ENCODE peak calls at places on chromosomes 16 and 17, in four cellular contexts. One of them, this sample, is unnamed.

GRCh38 chr16:56800355-56800754 is 64.7 kb upstream of the SLC12A3 start:
- DNase-seq in PC-3: no peak
- DNase-seq in activated effector memory CD4-positive, alpha-beta T cell treated with anti-CD3 and anti-CD28 coated beads, Interleukin-2, amount 50 U/mL, for 16 hours: no peak
- DNase-seq in stimulated activated CD4-positive, alpha-beta T cell treated with anti-CD3 and anti-CD28 coated beads, Interleukin-1b, Interleukin-23, amount 100 ng/mL, for 1 hour: no peak
- DNase-seq in this sample: no peak

GRCh38 chr17:78715000-78715771 is 66.9 kb downstream of the CYTH1 start:
- DNase-seq in stimulated activated CD4-positive, alpha-beta T cell treated with anti-CD3 and anti-CD28 coated beads, Interleukin-1b, Interleukin-23, amount 100 ng/mL, for 1 hour: no peak
- DNase-seq in activated effector memory CD4-positive, alpha-beta T cell treated with anti-CD3 and anti-CD28 coated beads, Interleukin-2, amount 50 U/mL, for 16 hours: no peak
- DNase-seq in PC-3: no peak
- DNase-seq in this sample: no peak

GRCh38 chr16:54194008-54194731 is 92.4 kb downstream of the IRX3 start:
- DNase-seq in activated effector memory CD4-positive, alpha-beta T cell treated with anti-CD3 and anti-CD28 coated beads, Interleukin-2, amount 50 U/mL, for 16 hours: no peak
- DNase-seq in PC-3: no peak
- DNase-seq in stimulated activated CD4-positive, alpha-beta T cell treated with anti-CD3 and anti-CD28 coated beads, Interleukin-1b, Interleukin-23, amount 100 ng/mL, for 1 hour: no peak
- DNase-seq in this sample: no peak

GRCh38 chr17:73062726-73063125 is 29.8 kb downstream of the SLC39A11 start:
- DNase-seq in PC-3: no peak
- DNase-seq in stimulated activated CD4-positive, alpha-beta T cell treated with anti-CD3 and anti-CD28 coated beads, Interleukin-1b, Interleukin-23, amount 100 ng/mL, for 1 hour: no peak
- DNase-seq in activated effector memory CD4-positive, alpha-beta T cell treated with anti-CD3 and anti-CD28 coated beads, Interleukin-2, amount 50 U/mL, for 16 hours: no peak
- DNase-seq in this sample: no peak

GRCh38 chr17:73998246-73999220 is 204.9 kb upstream of the RPL38 start:
- DNase-seq in stimulated activated CD4-positive, alpha-beta T cell treated with anti-CD3 and anti-CD28 coated beads, Interleukin-1b, Interleukin-23, amount 100 ng/mL, for 1 hour: peak
- DNase-seq in activated effector memory CD4-positive, alpha-beta T cell treated with anti-CD3 and anti-CD28 coated beads, Interleukin-2, amount 50 U/mL, for 16 hours: peak
- DNase-seq in PC-3: peak
- DNase-seq in this sample: peak

GRCh38 chr16:4489030-4489429 is 12.8 kb downstream of the HMOX2 start:
- DNase-seq in activated effector memory CD4-positive, alpha-beta T cell treated with anti-CD3 and anti-CD28 coated beads, Interleukin-2, amount 50 U/mL, for 16 hours: no peak
- DNase-seq in PC-3: peak
- DNase-seq in stimulated activated CD4-positive, alpha-beta T cell treated with anti-CD3 and anti-CD28 coated beads, Interleukin-1b, Interleukin-23, amount 100 ng/mL, for 1 hour: no peak
- DNase-seq in this sample: peak

GRCh38 chr16:20306401-20306800 is 20.9 kb downstream of the GP2 start:
- DNase-seq in PC-3: no peak
- DNase-seq in stimulated activated CD4-positive, alpha-beta T cell treated with anti-CD3 and anti-CD28 coated beads, Interleukin-1b, Interleukin-23, amount 100 ng/mL, for 1 hour: no peak
- DNase-seq in activated effector memory CD4-positive, alpha-beta T cell treated with anti-CD3 and anti-CD28 coated beads, Interleukin-2, amount 50 U/mL, for 16 hours: no peak
- DNase-seq in this sample: no peak

GRCh38 chr16:87707097-87707496 is 58.7 kb downstream of the KLHDC4 start:
- DNase-seq in stimulated activated CD4-positive, alpha-beta T cell treated with anti-CD3 and anti-CD28 coated beads, Interleukin-1b, Interleukin-23, amount 100 ng/mL, for 1 hour: no peak
- DNase-seq in activated effector memory CD4-positive, alpha-beta T cell treated with anti-CD3 and anti-CD28 coated beads, Interleukin-2, amount 50 U/mL, for 16 hours: no peak
- DNase-seq in PC-3: no peak
- DNase-seq in this sample: no peak

GRCh38 chr16:83137326-83137770 is 510.6 kb downstream of the CDH13 start:
- DNase-seq in stimulated activated CD4-positive, alpha-beta T cell treated with anti-CD3 and anti-CD28 coated beads, Interleukin-1b, Interleukin-23, amount 100 ng/mL, for 1 hour: no peak
- DNase-seq in PC-3: peak
- DNase-seq in activated effector memory CD4-positive, alpha-beta T cell treated with anti-CD3 and anti-CD28 coated beads, Interleukin-2, amount 50 U/mL, for 16 hours: no peak
- DNase-seq in this sample: peak

GRCh38 chr17:2977157-2977556 is 86.2 kb downstream of the OR1D5 start:
- DNase-seq in activated effector memory CD4-positive, alpha-beta T cell treated with anti-CD3 and anti-CD28 coated beads, Interleukin-2, amount 50 U/mL, for 16 hours: no peak
- DNase-seq in stimulated activated CD4-positive, alpha-beta T cell treated with anti-CD3 and anti-CD28 coated beads, Interleukin-1b, Interleukin-23, amount 100 ng/mL, for 1 hour: no peak
- DNase-seq in PC-3: no peak
- DNase-seq in this sample: no peak

GRCh38 chr17:1467898-1468492 is 12.0 kb upstream of the CRK start:
- DNase-seq in activated effector memory CD4-positive, alpha-beta T cell treated with anti-CD3 and anti-CD28 coated beads, Interleukin-2, amount 50 U/mL, for 16 hours: no peak
- DNase-seq in PC-3: no peak
- DNase-seq in stimulated activated CD4-positive, alpha-beta T cell treated with anti-CD3 and anti-CD28 coated beads, Interleukin-1b, Interleukin-23, amount 100 ng/mL, for 1 hour: no peak
- DNase-seq in this sample: no peak